ENCODE peak calls at places on chromosomes 13 and 19, in seven cellular contexts. Z, B, W, Y, P, O and D are unnamed samples.
A peak's percentile ranks its signal among the peaks of the same experiment; 100 is the strongest.

GRCh38 chr13:112729408-112729807 is 39.6 kb downstream of the ATP11A start:
- DNase-seq in Y (no peak), O (no peak), W (peak; percentile 16), P (peak; percentile 49), Z (peak; percentile 81), B (peak; percentile 37), D (no peak)

GRCh38 chr19:39145180-39145953 is 19.8 kb downstream of the PAK4 start:
- DNase-seq in W (no peak), Y (peak; percentile 45), P (no peak), B (peak; percentile 44), Z (no peak), O (peak; percentile 50), D (no peak)

GRCh38 chr13:71864094-71864980 is 2.7 kb downstream of the DACH1 start:
- DNase-seq in P (peak; percentile 87), W (no peak), Y (peak; percentile 81), B (peak; percentile 52), Z (no peak), O (peak; percentile 49), D (no peak)

GRCh38 chr19:45767410-45767880 is 1.6 kb downstream of the SIX5 start:
- DNase-seq in Y (peak; percentile 74), P (no peak), W (peak; percentile 77), Z (peak; percentile 84), B (peak; percentile 79), O (peak; percentile 88), D (peak; percentile 95)

GRCh38 chr13:82480415-82480814 is 1401.9 kb downstream of the SLITRK1 start:
- DNase-seq in Y (no peak), O (no peak), W (no peak), B (no peak), P (no peak), Z (no peak), D (no peak)

GRCh38 chr13:77026255-77026782 is 640 bp downstream of the FBXL3 start:
- DNase-seq in B (peak; percentile 90), P (peak; percentile 96), Y (peak; percentile 94), W (peak; percentile 89), O (peak; percentile 78), Z (peak; percentile 88), D (peak; percentile 97)

GRCh38 chr13:26881154-26881553 is 120.6 kb upstream of the GPR12 start:
- DNase-seq in W (no peak), B (no peak), P (no peak), O (no peak), Z (no peak), Y (no peak), D (no peak)

GRCh38 chr19:49570997-49571676 is 9.2 kb downstream of the NOSIP start:
- DNase-seq in Z (peak; percentile 63), Y (peak; percentile 68), P (no peak), B (no peak), W (peak; percentile 53), O (no peak), D (no peak)

GRCh38 chr13:24215732-24216131 is 55.2 kb downstream of the SPATA13 start:
- DNase-seq in Z (no peak), W (peak; percentile 63), Y (no peak), B (peak; percentile 63), P (no peak), O (peak; percentile 78), D (no peak)

GRCh38 chr19:12788682-12789097 is 2.6 kb upstream of the JUNB start:
- DNase-seq in Z (peak; percentile 81), P (peak; percentile 92), B (no peak), O (peak; percentile 84), W (peak; percentile 81), Y (peak; percentile 89), D (peak; percentile 72)

GRCh38 chr13:103568314-103568713 is 502.1 kb upstream of the SLC10A2 start:
- DNase-seq in B (no peak), Y (no peak), P (no peak), O (no peak), W (no peak), Z (no peak), D (no peak)

GRCh38 chr13:112879283-112879833 is 89.7 kb upstream of the MCF2L start:
- DNase-seq in Z (no peak), Y (no peak), O (no peak), W (no peak), B (no peak), P (peak; percentile 60), D (peak; percentile 42)

GRCh38 chr13:111474136-111475002 is 153.9 kb downstream of the TEX29 start:
- DNase-seq in W (no peak), Z (no peak), B (peak; percentile 44), P (no peak), O (no peak), Y (no peak), D (no peak)

GRCh38 chr13:113633485-113633873 is 24.5 kb downstream of the ATP4B start:
- DNase-seq in O (no peak), W (no peak), Y (no peak), Z (no peak), P (peak; percentile 59), B (no peak), D (no peak)

GRCh38 chr19:6970478-6970877 is 50.8 kb downstream of the MBD3L2B start:
- DNase-seq in Z (no peak), B (no peak), O (no peak), P (no peak), W (no peak), Y (no peak), D (no peak)

GRCh38 chr13:29551214-29551613 is 44.3 kb downstream of the SLC7A1 start:
- DNase-seq in Y (no peak), Z (no peak), P (no peak), B (no peak), W (no peak), O (no peak), D (no peak)

GRCh38 chr13:41050041-41050440 is 11.3 kb upstream of the WBP4 start:
- DNase-seq in P (no peak), B (no peak), Y (no peak), O (no peak), W (no peak), Z (no peak), D (no peak)

GRCh38 chr13:36275190-36276002 is 22.2 kb downstream of the CCDC169 start:
- DNase-seq in B (no peak), Y (no peak), Z (no peak), W (no peak), P (no peak), O (peak; percentile 58), D (no peak)

GRCh38 chr13:64471916-64472315 is 2758.2 kb downstream of the PCDH9 start:
- DNase-seq in Z (no peak), P (no peak), W (no peak), B (no peak), O (no peak), Y (no peak), D (no peak)

GRCh38 chr13:110957181-110957884 is 42.5 kb upstream of the ANKRD10 start:
- DNase-seq in Z (no peak), P (no peak), Y (no peak), O (no peak), B (no peak), W (no peak), D (no peak)

GRCh38 chr19:44072543-44073401 is 813 bp downstream of the ZNF284 start:
- DNase-seq in O (no peak), B (no peak), W (no peak), Y (no peak), Z (no peak), P (no peak), D (no peak)

GRCh38 chr19:15288146-15288963 is 44.0 kb downstream of the BRD4 start:
- DNase-seq in Y (no peak), Z (no peak), O (no peak), W (peak; percentile 41), P (peak; percentile 92), B (no peak), D (no peak)

GRCh38 chr13:32142956-32143375 is 111.4 kb downstream of the FRY start:
- DNase-seq in O (no peak), Y (no peak), W (no peak), B (no peak), Z (no peak), P (no peak), D (no peak)

GRCh38 chr19:14073232-14073924 is 792 bp downstream of the MISP3 start:
- DNase-seq in P (peak; percentile 95), W (peak; percentile 81), O (peak; percentile 51), B (peak; percentile 80), Y (peak; percentile 80), Z (peak; percentile 62), D (no peak)
- TF ChIP-seq POLR2A in P (no peak), W (no peak), O (no peak), B (no peak), Y (peak; percentile 63), Z (peak; percentile 19), D (no peak)

GRCh38 chr13:73898899-73899298 is 235.3 kb downstream of the KLF12 start:
- DNase-seq in W (no peak), B (no peak), O (no peak), Y (no peak), P (no peak), Z (no peak), D (no peak)
- H3K4me3 ChIP-seq in W (no peak overlapping the region), B (no peak overlapping the region), O (no peak overlapping the region), Y (no peak overlapping the region), P (no peak overlapping the region), Z (no peak overlapping the region), D (no peak overlapping the region)

DNA sequence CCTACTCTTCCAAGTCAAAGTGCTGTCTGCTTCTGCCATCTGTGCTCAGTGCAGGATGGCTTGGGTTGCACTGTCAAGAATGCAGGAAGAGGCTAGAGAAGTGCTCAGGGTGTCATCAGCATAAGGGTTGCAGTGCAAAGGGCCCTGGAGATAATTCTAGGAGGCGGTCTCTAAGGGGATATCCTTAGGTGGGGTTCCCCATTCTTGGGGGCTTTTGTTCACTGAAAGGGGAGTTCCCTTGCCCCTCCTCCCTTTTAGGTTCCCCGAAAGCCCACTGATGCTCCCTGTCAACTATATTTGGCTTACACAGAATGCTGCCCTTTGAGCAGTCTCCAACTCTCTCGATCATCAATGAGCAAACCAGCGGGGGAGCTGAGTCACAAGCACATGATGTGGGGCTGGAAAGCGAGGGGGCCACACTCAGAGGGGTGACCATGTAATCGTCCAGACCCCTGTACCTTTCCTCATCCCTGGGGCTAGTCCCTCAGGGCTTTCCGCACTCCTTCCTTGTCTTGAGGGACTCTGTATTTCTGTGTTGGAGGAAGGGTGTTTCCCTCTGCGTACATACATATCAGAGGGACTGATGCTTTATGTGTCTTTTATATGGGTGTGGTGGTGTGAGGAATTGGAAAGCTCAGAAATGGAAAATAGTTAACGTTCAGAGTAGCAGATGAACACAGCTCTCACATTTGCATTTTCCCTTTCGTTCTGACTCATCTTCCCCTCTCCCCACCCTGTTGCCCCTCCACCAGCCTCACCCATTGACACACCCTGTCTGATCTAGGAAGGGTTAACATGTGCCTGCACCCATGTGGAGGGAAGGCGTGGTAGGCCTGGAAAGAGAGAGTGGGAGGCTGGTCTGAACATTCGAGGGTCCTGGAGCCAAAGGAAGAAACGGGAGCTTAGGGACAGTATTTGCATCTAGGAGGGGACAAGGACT is 6.7 kb downstream of the ZBTB32 start:
- DNase-seq in B (no peak), Z (no peak), P (no peak), O (no peak), W (no peak), Y (no peak), D (no peak)
- TF ChIP-seq POLR2A in B (no peak), Z (no peak), P (no peak), O (no peak), W (no peak), Y (no peak), D (no peak)

DNA sequence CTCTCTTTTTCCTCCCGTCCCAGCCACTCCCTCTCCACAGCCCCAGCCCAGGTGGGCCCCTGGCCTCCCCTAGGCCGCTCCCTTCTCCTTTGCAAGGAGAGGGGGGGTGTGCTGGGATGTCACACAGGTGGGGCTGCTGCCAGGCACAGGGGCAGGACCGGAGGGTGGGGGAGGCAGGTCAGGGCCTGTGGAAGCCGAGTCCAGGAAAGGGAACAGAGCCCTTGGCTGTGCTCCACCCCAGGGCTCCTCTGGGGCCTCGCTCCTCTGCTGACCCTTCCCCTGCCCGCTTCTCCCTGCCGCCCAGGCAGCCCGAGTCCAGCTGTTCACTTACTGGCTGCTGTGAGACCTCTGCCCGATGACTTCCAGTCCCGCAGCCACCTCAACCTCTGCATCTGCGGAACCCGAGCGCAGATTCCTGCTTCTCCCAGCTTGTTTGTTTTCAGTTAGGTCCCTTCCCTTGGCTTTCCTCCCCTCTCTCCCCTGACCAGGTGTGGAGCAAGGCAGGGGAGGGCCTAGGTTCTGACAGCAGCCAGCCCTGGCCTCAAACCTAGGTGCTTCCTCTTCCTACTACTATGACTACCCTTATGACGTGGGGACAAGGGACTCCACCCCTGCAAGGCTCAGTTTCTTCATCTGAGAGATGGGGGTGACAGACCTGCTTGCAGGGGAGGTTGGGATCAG is 850 bp upstream of the KLK11 start:
- DNase-seq in Y (no peak), B (no peak), Z (no peak), W (peak; percentile 65), P (no peak), O (no peak), D (no peak)
- H3K4me3 ChIP-seq in Y (no peak overlapping the region), B (no peak overlapping the region), Z (no peak overlapping the region), W (peak overlapping the region; percentile 34), P (no peak overlapping the region), O (no peak overlapping the region), D (no peak overlapping the region)